ENCODE peak calls at places on chromosomes 5 and 9, in eight cellular contexts. D is ovary; F is A673; L is Panc1; X is fibroblast of the aortic adventitia; S is thyroid gland; I is heart right ventricle; B is CD8-positive, alpha-beta T cell. U is an unnamed sample.

GRCh38 chr5:173839117-173839713 is 48.9 kb upstream of the CPEB4 start:
- DNase-seq in I (no peak), D (no peak), B (no peak), X (no peak), L (no peak), F (no peak), S (no peak), U (no peak)

GRCh38 chr5:31124026-31124425 is 69.5 kb upstream of the CDH6 start:
- DNase-seq in S (no peak), F (no peak), X (no peak), D (no peak), L (no peak), B (no peak), I (no peak), U (no peak)

GRCh38 chr9:115263731-115264130 is 145.8 kb upstream of the TNC start:
- DNase-seq in L (no peak), F (no peak), S (no peak), B (no peak), D (no peak), X (peak; percentile 95), I (no peak), U (no peak)

GRCh38 chr5:6201626-6202025 is 176.7 kb downstream of the MED10 start:
- DNase-seq in L (no peak), B (no peak), F (no peak), S (no peak), I (no peak), X (peak; percentile 10), D (no peak), U (no peak)

GRCh38 chr9:38707885-38708640 is 11.9 kb downstream of the FAM240B start:
- DNase-seq in B (no peak), D (no peak), S (no peak), L (no peak), I (no peak), X (no peak), F (peak; percentile 18), U (peak; percentile 80)

GRCh38 chr9:15416880-15417279 is 5.8 kb upstream of the SNAPC3 start:
- DNase-seq in I (no peak), F (peak; percentile 2), X (peak; percentile 68), L (no peak), B (no peak), S (peak; percentile 48), D (peak; percentile 47), U (peak; percentile 76)

GRCh38 chr9:116504893-116505480 is 182.1 kb upstream of the TRIM32 start:
- DNase-seq in X (no peak), L (no peak), D (no peak), S (no peak), B (no peak), I (no peak), F (no peak), U (no peak)

GRCh38 chr5:32201140-32201539 is 27.0 kb upstream of the GOLPH3 start:
- DNase-seq in L (no peak), S (no peak), D (no peak), I (no peak), B (no peak), X (peak; percentile 80), F (no peak), U (no peak)

GRCh38 chr9:21923694-21924093 is 70.5 kb downstream of the CDKN2A start:
- DNase-seq in S (no peak), X (no peak), F (no peak), D (no peak), B (no peak), I (no peak), L (no peak), U (no peak)

GRCh38 chr5:146965781-146966659 is 87.5 kb upstream of the PPP2R2B start:
- DNase-seq in S (peak; percentile 67), B (peak; percentile 8), L (peak; percentile 61), D (peak; percentile 41), X (peak; percentile 85), F (peak; percentile 78), I (no peak), U (peak; percentile 88)

GRCh38 chr5:4374866-4375265 is 765.3 kb upstream of the ADAMTS16 start:
- DNase-seq in I (no peak), X (no peak), D (no peak), B (no peak), L (no peak), F (no peak), S (no peak), U (no peak)

DNA sequence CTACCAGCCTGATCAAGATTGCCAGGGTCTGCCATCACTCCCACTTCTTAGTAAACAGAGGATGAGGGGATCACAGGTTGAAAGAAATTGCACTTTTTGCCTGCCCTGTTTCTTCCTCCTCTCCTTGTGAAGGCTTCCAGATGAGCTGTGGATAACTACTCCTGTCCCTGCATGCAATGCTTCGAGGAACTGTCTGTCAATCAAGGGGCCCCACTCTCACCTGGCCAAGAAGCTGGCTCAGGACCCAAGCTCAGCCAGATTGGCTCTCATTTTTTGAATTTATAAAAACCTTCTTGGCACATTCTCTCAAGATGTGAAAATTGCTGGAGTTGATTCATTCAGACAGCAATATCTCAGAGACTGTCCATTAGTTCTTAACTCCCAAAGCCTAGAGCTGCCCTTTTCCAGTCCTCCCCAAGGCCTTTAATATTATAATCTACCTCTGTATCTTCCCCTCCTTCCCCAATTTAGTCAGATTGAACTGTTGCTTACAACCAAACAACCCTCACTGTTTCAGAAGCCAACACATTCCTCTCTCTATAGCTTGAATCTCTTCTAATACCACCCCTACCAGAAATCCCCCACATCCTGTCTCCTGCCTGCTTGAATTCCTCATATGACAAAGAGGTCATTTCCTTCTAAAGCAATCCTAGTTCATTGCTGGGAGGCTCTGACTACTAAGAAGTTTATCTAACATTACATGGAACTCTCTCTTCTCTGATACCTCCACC is 11.3 kb downstream of the SPARC start:
- DNase-seq in F (peak; percentile 51), L (no peak), S (no peak), X (peak; percentile 14), D (no peak), B (no peak), I (no peak), U (peak; percentile 51)
- H3K4me3 ChIP-seq in F (no peak overlapping the region), L (no peak overlapping the region), S (no peak overlapping the region), X (no peak overlapping the region), D (no peak overlapping the region), B (no peak overlapping the region), I (no peak overlapping the region), U (no peak overlapping the region)

DNA sequence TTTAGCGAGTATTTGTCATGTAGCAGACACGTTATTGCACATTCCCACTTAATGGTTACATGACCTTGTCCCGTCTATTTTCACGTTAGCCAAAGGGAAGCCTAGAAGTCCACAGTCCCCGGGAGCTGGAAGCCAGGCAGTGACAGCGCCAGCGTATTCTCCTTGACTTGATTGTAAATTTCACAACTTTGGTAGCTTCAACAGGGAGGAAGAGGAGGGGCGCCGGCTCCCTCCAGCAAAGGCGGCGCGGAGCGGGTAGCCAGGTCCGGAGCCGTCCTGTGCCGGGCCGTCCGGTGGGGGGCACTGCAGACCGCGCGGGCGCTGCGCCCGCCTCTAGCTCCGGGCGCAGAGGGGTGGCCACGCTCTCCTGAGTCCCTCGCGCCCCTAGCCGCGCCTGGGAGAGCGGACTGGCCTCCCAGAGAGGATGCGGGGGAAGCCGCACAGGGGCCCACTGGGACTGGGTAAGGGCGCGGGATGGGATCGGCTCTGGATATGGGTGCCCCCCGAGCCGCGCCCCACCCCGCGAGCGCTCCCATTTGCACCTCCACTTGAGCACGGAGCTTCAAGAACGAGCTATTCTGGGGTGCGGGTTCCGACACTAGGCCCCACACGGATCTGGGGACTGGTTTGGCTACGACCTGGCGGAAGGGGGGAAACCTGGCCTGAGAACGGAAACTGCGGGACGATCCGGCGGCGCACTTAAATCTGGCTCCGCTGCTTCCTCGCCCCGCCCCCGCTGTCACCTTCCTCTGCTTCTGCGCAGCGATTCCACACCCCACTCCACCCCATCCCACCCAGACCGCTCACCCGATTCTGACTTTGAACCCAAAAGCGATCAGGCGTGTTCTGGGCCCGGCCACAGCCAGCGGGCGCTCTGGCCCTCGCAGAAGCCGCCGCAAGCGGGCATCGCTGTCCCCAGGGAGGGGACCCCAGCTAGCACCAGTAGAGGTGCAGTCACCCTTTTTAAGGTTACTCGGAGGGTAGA is 23.8 kb downstream of the KLF4 start:
- DNase-seq in X (peak; percentile 62), I (peak; percentile 80), B (no peak), F (peak; percentile 61), L (no peak), S (peak; percentile 67), D (peak; percentile 77), U (peak; percentile 85)
- H3K4me3 ChIP-seq in X (peak overlapping the region; percentile 71), I (peak overlapping the region; percentile 30), B (no peak overlapping the region), F (peak overlapping the region; percentile 29), L (peak overlapping the region; percentile 66), S (peak overlapping the region; percentile 60), D (peak overlapping the region; percentile 44), U (peak overlapping the region; percentile 81)

DNA sequence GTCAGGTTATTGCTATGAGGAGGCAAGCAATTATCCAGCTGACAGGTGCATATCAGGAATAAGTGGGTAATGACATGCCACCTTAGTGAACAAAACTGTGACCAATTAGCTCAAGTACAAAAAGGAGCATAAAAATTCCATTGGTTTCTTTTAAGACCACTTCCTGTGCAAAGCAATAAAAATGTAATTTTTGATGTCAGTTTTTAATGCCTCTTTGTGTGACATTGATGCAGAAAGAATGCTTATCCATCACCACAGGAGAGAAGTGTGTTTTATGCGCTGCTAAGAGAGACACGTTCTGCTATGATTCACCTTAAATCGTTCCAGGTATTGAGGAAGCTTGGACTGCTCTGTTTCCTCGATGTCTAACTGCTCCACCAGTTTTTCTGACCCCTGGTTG is 96.7 kb downstream of the MRPS27 start:
- DNase-seq in L (no peak), S (no peak), D (no peak), I (no peak), X (no peak), F (no peak), B (no peak), U (no peak)
- H3K4me3 ChIP-seq in L (no peak overlapping the region), S (no peak overlapping the region), D (no peak overlapping the region), I (no peak overlapping the region), X (no peak overlapping the region), F (no peak overlapping the region), B (no peak overlapping the region), U (no peak overlapping the region)

GRCh38 chr9:110578575-110578895 is 1.0 kb downstream of the SVEP1 start:
- DNase-seq in X (no peak), L (no peak), F (no peak), I (no peak), B (no peak), S (no peak), D (no peak), U (peak; percentile 56)
- H3K4me3 ChIP-seq in X (peak overlapping the region; percentile 79), L (no peak overlapping the region), F (peak overlapping the region; percentile 50), I (no peak overlapping the region), B (no peak overlapping the region), S (no peak overlapping the region), D (peak overlapping the region; percentile 44), U (peak overlapping the region; percentile 70)

DNA sequence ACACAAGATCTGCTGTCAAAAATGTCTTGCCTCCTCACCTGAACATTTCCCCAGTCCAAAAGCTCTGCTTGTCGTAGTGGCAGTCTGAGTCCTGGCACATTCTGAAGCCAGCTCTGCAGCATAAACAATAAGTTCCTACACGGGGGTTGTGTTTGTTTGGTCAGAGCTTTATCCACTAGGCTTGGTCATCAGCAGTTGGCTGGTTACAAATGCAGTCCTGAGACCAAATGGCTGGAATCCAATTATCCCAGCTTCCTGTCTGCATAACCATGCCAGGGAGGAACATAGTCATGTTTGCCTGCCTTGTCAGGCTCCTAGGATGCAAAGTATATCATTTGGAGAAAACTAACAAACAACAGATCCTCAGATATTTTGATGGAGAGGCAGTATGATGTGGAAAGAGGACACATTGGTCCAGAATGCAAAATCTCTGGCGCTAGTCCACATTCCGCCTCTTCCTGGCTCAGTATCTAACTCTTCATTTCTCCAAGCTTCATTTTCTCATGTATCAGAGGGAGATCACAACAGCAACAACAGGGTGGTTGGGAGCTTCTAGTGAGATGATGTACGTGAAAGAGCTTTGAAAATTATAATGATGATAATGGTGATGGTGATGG is 85.8 kb downstream of the FBXO38 start:
- DNase-seq in I (no peak), D (no peak), L (peak; percentile 81), S (peak; percentile 13), F (no peak), B (no peak), X (peak; percentile 89), U (no peak)
- H3K4me3 ChIP-seq in I (no peak overlapping the region), D (no peak overlapping the region), L (no peak overlapping the region), S (no peak overlapping the region), F (no peak overlapping the region), B (no peak overlapping the region), X (no peak overlapping the region), U (no peak overlapping the region)

GRCh38 chr5:17325770-17326599 is 108.6 kb downstream of the BASP1 start:
- DNase-seq in D (no peak), B (no peak), X (no peak), I (no peak), L (no peak), F (no peak), S (no peak), U (no peak)
- H3K4me3 ChIP-seq in D (no peak overlapping the region), B (no peak overlapping the region), X (no peak overlapping the region), I (no peak overlapping the region), L (no peak overlapping the region), F (no peak overlapping the region), S (no peak overlapping the region), U (no peak overlapping the region)

U was measured in GM23338.